ENCODE peak calls at places on chromosomes 3 and 15, in eight cellular contexts. C is cardiac muscle cell, Q is HCT116, K is AG04449, A is Panc1, L is SK-N-SH, Z is uterus, O is heart left ventricle. V is an unnamed sample.

GRCh38 chr3:190514163-190515153 is 573 bp downstream of the IL1RAP start:
- DNase-seq in C (peak), O (peak), Z (peak), K (no peak), A (no peak), Q (no peak), L (peak), V (no peak)

GRCh38 chr3:94130690-94131089 is 67.8 kb downstream of the NSUN3 start:
- DNase-seq in L (no peak), C (no peak), O (no peak), A (no peak), Z (no peak), K (no peak), Q (no peak), V (no peak)

GRCh38 chr3:50807266-50807665 is 132.5 kb downstream of the DOCK3 start:
- DNase-seq in A (no peak), Z (no peak), K (no peak), O (no peak), L (no peak), C (no peak), Q (no peak), V (no peak)

GRCh38 chr3:155895379-155895900 is 25.0 kb downstream of the GMPS start:
- DNase-seq in L (no peak), O (no peak), C (no peak), K (no peak), Q (no peak), A (no peak), Z (no peak), V (no peak)

GRCh38 chr3:62622553-62623174 is 249.3 kb upstream of the FEZF2 start:
- DNase-seq in Q (peak), O (no peak), C (peak), Z (no peak), L (peak), A (peak), K (no peak), V (no peak)

GRCh38 chr15:92882697-92883642 is 17.2 kb upstream of the CHD2 start:
- DNase-seq in A (no peak), C (peak), O (peak), Q (no peak), L (peak), Z (no peak), K (no peak), V (no peak)

GRCh38 chr3:86562095-86562494 is 428.9 kb downstream of the VGLL3 start:
- DNase-seq in L (no peak), C (peak), O (no peak), K (no peak), Q (no peak), A (no peak), Z (no peak), V (no peak)

GRCh38 chr3:123371859-123372767 is 76.8 kb downstream of the ADCY5 start:
- DNase-seq in O (no peak), Q (no peak), A (no peak), L (no peak), Z (no peak), C (peak), K (no peak), V (no peak)

GRCh38 chr3:68986496-68987208 is 26.8 kb downstream of the EOGT start:
- DNase-seq in C (no peak), K (no peak), Z (no peak), O (no peak), L (no peak), A (no peak), Q (no peak), V (no peak)

GRCh38 chr15:68385671-68386586 is 46.0 kb downstream of the ITGA11 start:
- DNase-seq in Q (no peak), C (no peak), Z (peak), A (no peak), K (no peak), O (no peak), L (no peak), V (no peak)

GRCh38 chr3:14451844-14452533 is 49.6 kb downstream of the SLC6A6 start:
- DNase-seq in Z (peak), C (no peak), L (no peak), A (no peak), Q (no peak), K (peak), O (peak), V (peak)

GRCh38 chr3:172135766-172136729 is 96.7 kb downstream of the FNDC3B start:
- DNase-seq in Q (no peak), O (no peak), L (no peak), Z (no peak), C (no peak), K (peak), A (no peak), V (no peak)

GRCh38 chr15:85579957-85580694 is 199.7 kb downstream of the AKAP13 start:
- DNase-seq in Z (peak), O (no peak), Q (no peak), K (no peak), L (no peak), C (no peak), A (no peak), V (no peak)

GRCh38 chr3:105944721-105945120 is 75.9 kb upstream of the CBLB start:
- DNase-seq in C (no peak), L (no peak), A (peak), K (no peak), Z (no peak), O (no peak), Q (no peak), V (no peak)

GRCh38 chr3:66588340-66588847 is 87.6 kb upstream of the LRIG1 start:
- DNase-seq in O (no peak), L (no peak), Q (no peak), Z (no peak), K (no peak), C (no peak), A (no peak), V (no peak)

GRCh38 chr15:80455051-80455648 is 51.0 kb downstream of the ARNT2 start:
- DNase-seq in Q (no peak), K (no peak), Z (no peak), L (no peak), C (no peak), O (no peak), A (no peak), V (no peak)

GRCh38 chr3:81585057-81585456 is 176.4 kb downstream of the GBE1 start:
- DNase-seq in A (no peak), Z (no peak), O (no peak), K (no peak), C (no peak), L (no peak), Q (no peak), V (no peak)

GRCh38 chr15:29133321-29133720 is 136.3 kb downstream of the NSMCE3 start:
- DNase-seq in K (no peak), C (no peak), L (peak), Q (no peak), Z (no peak), O (no peak), A (no peak), V (no peak)

GRCh38 chr3:153399636-153400035 is 237.6 kb downstream of the RAP2B start:
- DNase-seq in C (no peak), K (no peak), Q (no peak), A (no peak), L (no peak), Z (no peak), O (no peak), V (no peak)

GRCh38 chr3:131348911-131349310 is 32.7 kb upstream of the NUDT16 start:
- DNase-seq in K (no peak), C (no peak), L (no peak), Q (no peak), Z (no peak), A (no peak), O (no peak), V (no peak)

GRCh38 chr3:89098173-89098572 is 9.2 kb upstream of the EPHA3 start:
- DNase-seq in Q (no peak), A (no peak), O (no peak), K (no peak), L (no peak), C (no peak), Z (no peak), V (no peak)

GRCh38 chr3:45010718-45011355 is 15.3 kb upstream of the CLEC3B start:
- DNase-seq in K (peak), Z (no peak), A (no peak), C (no peak), L (no peak), O (no peak), Q (no peak), V (peak)

GRCh38 chr3:47487265-47487664 is 11.5 kb upstream of the SCAP start:
- DNase-seq in Z (no peak), L (no peak), O (no peak), A (no peak), C (no peak), K (no peak), Q (no peak), V (no peak)

GRCh38 chr3:47479826-47480160 is 4.1 kb upstream of the SCAP start:
- DNase-seq in Z (no peak), O (no peak), A (no peak), Q (no peak), L (no peak), K (no peak), C (no peak), V (no peak)

GRCh38 chr3:47478022-47478421 is 2.3 kb upstream of the SCAP start:
- DNase-seq in L (no peak), C (no peak), Q (no peak), K (no peak), O (no peak), A (no peak), Z (no peak), V (no peak)

GRCh38 chr3:47485812-47486211 is 10.1 kb upstream of the SCAP start:
- DNase-seq in L (no peak), Q (no peak), K (no peak), O (no peak), A (no peak), C (no peak), Z (no peak), V (no peak)

GRCh38 chr3:47482411-47482810 is 6.7 kb upstream of the SCAP start:
- DNase-seq in Z (no peak), Q (no peak), L (no peak), A (no peak), C (no peak), K (no peak), O (no peak), V (no peak)
- H3K4me3 ChIP-seq in Z (no peak), Q (no peak), L (no peak), A (no peak), C (no peak), K (no peak), O (no peak), V (no peak)

GRCh38 chr3:181935915-181936314 is 224.2 kb downstream of the SOX2 start:
- DNase-seq in Z (no peak), K (no peak), L (no peak), O (no peak), Q (no peak), A (no peak), C (no peak), V (no peak)

GRCh38 chr3:181936774-181937173 is 225.0 kb downstream of the SOX2 start:
- DNase-seq in Z (no peak), O (no peak), Q (no peak), K (no peak), A (no peak), L (no peak), C (no peak), V (no peak)

GRCh38 chr3:181930105-181930504 is 218.4 kb downstream of the SOX2 start:
- DNase-seq in Q (no peak), A (no peak), L (no peak), O (no peak), Z (no peak), K (no peak), C (no peak), V (no peak)

GRCh38 chr3:181933052-181933618 is 221.4 kb downstream of the SOX2 start:
- DNase-seq in Q (no peak), C (no peak), L (no peak), Z (no peak), O (no peak), A (no peak), K (no peak), V (no peak)

GRCh38 chr3:181932039-181932438 is 220.3 kb downstream of the SOX2 start:
- DNase-seq in A (no peak), K (no peak), Z (no peak), O (no peak), Q (no peak), L (no peak), C (no peak), V (no peak)
- TF ChIP-seq CTCF in A (no peak), K (no peak), Z (no peak), O (no peak), Q (no peak), L (no peak), C (no peak), V (no peak)

GRCh38 chr3:67647390-67647878 is 7.0 kb downstream of the SUCLG2 start:
- DNase-seq in K (peak), O (no peak), L (no peak), C (no peak), Q (peak), Z (no peak), A (peak), V (peak)
- H3K4me3 ChIP-seq in K (no peak), O (no peak), L (no peak), C (no peak), Q (no peak), Z (no peak), A (no peak), V (no peak)

DNA sequence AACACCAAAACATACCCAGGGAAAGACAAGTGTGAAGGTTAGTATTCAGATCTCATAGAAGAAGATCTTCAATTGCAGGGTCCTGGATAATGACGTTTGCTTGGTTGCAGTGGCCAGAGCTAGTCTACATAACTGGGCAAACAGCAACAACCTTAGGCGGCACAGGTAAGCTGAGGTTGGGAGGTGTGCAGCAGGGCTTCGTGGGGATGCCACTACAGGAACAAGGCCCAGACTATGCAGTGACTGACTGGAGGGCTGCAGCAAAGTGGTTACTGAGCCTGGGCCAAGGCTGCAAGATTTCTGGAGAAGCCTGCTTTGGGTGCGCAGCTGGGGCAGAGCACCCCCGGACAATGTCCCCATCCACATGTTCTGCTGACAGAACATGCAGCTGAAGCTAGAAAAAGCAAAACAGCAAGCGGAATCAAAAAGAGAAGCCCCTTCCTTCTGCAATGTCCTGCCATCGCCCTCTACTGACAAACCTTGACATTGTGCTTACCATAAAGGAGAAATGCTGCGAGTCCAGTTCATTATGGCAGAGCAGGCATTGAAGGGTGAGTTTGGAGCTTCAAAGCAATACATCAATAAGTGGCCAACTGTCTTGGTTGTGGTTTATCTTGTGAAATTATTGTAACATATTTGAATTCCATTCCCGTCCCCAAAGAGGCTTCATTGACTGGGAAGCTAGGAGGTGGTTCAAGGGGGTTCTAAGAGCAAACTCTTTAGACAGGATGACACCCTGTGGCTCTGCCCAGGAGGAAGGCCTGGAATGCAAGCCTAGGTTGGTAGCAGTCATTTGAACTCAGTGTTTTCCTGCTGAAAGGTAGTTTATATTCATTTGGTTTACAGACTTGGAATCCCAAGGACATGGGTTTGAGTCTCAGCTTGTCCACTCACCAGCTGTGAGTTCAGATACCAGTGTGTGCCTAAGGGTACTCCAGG is 217.0 kb downstream of the PDCD6IP start:
- DNase-seq in Z (no peak), L (no peak), C (peak), O (no peak), Q (no peak), K (no peak), A (no peak), V (no peak)
- TF ChIP-seq CTCF in Z (no peak), L (peak), C (peak), O (no peak), Q (no peak), K (peak), A (peak), V (peak)

DNA sequence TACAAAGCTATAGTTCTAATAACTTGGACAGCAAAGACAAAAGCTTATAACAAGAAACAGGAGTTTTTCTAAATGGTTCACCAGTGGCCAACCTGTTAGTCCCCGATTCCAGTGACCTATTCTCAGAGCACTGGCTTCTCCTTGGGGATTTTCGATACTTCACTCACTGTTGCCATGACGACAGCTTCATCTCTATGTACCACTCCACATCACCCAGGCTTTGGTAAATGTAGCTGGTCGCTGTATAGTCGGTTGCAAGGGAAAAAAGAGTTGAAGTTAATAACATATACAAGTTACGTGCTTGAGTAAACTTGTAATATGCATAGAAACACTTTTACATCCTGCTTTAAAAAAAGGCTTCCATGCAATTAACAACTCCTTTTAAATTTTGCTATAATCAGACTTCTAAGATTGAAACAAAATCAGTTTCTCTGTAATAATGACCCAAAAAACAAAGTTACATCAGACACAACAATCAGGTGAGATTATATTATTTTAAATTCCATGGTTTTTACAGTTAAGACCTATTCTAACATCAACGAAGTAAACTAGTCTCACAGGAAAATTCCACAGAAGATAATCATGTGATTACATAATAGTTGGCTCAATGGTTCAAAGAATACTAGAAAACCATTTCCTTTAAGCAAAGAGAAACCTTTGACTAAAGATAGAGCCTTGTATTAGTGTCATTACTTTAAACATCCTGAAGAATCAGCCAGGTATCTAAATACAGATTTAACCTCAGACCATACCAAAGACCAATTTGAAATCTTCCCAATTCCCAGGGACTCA is 2.9 kb downstream of the CCNL1 start:
- DNase-seq in Q (no peak), C (no peak), L (no peak), O (no peak), A (no peak), K (no peak), Z (no peak), V (no peak)
- H3K4me3 ChIP-seq in Q (no peak), C (peak), L (peak), O (no peak), A (peak), K (peak), Z (no peak), V (peak)

DNA sequence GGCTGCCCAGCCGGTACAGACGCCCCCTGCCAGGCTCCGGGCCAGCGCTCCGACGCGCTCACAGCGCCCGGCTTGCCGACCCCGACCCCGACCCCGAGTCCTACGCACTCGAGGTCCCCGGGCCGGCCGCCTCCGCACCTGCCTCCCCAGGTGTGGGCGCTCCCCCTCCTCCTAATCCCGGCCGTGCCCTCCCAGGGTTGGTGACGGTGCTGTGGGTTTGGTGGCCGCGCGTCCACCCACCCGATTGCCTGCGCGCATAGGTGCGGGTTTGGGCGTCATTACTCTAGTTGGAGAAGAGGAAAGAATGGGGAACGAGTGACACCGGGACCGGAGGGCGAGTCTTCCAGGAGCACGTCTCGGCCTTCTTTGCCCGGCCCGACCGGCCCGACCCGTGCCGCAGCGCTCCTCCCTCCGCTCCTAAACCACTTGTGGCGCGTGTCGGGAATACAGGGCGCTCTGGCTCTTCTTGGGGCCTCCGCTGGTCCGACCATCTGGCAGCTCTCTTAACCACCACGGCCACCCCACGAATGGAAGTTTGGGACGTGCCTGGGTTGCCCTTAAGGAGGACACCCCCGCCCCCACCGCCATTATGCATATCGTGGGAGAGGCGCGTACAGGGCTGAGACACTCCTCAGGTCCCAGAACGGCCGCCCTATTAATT is 814 bp upstream of the THRB start:
- DNase-seq in Q (peak), L (peak), C (peak), A (no peak), O (peak), K (no peak), Z (peak), V (no peak)
- TF ChIP-seq CTCF in Q (no peak), L (no peak), C (no peak), A (peak), O (no peak), K (no peak), Z (no peak), V (peak)

DNA sequence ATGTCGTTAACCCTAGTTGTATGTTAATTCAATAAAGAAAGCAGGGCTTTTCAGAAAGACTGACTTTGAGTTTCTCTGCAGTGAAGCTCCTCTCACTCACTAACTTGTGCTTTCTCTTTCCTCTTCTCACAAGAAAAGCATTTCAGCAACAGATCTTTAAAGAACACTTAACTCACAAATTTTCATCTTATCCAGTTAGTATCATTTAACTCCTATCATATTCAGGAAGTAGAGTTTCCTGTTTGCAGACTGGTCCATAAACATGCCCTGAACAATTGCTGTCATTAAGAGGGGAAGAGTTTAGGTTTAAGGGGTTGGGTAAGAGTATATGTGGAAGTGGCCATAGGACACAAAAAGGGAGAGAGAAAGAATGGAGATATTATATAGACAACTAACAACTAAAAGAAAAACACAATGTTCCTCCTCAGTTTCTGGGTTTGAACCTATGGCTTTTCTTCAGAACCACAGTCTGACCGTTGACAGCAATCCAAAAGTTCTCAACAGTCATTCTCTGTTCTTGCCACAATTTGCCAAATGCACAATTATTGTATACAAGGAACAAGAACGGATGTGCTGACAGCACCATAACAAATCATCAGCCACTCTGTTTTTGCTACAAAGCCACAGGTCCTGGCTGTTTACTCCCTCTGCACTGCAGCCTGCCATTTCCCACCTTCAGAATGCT is 63.9 kb downstream of the CHAC1 start:
- DNase-seq in L (no peak), A (no peak), K (no peak), O (no peak), C (no peak), Q (no peak), Z (no peak), V (no peak)
- H3K4me3 ChIP-seq in L (no peak), A (no peak), K (no peak), O (no peak), C (no peak), Q (no peak), Z (no peak), V (no peak)

GRCh38 chr15:100090411-100090810 is 251.4 kb downstream of the ADAMTS17 start:
- DNase-seq in Z (no peak), C (no peak), O (no peak), L (no peak), K (no peak), Q (no peak), A (no peak), V (no peak)
- TF ChIP-seq CTCF in Z (no peak), C (no peak), O (no peak), L (no peak), K (no peak), Q (no peak), A (no peak), V (no peak)

GRCh38 chr15:66730168-66731014 is 28.4 kb downstream of the SMAD6 start:
- DNase-seq in Q (no peak), Z (no peak), L (no peak), A (no peak), O (no peak), K (no peak), C (no peak), V (no peak)
- H3K4me3 ChIP-seq in Q (no peak), Z (no peak), L (no peak), A (no peak), O (no peak), K (peak), C (no peak), V (no peak)

GRCh38 chr3:177622520-177622919 is 425.2 kb upstream of the TBL1XR1 start:
- DNase-seq in Q (no peak), A (no peak), K (no peak), O (no peak), C (no peak), L (no peak), Z (no peak), V (no peak)
- TF ChIP-seq CTCF in Q (no peak), A (peak), K (no peak), O (no peak), C (no peak), L (no peak), Z (no peak), V (peak)